ENCODE peak calls at places on chromosomes 1 and 21, in nine cellular contexts. K is AG04450; U is uterus; T is lower lobe of right lung; O is H7; L is naive thymus-derived CD4-positive, alpha-beta T cell; B is prostate gland; Z is astrocyte of the spinal cord; N is mammary epithelial cell. Q is an unnamed sample.
A peak's percentile ranks its signal among the peaks of the same experiment; 100 is the strongest.

GRCh38 chr1:43963006-43963405 is 6.8 kb upstream of the DPH2 start:
- DNase-seq in U (no peak), L (no peak), N (no peak), O (no peak), Z (no peak), T (peak; percentile 1), K (no peak), B (no peak), Q (no peak)

GRCh38 chr1:3553166-3553939 is 58.0 kb downstream of the MEGF6 start:
- DNase-seq in U (peak; percentile 78), T (no peak), O (no peak), Z (no peak), N (peak; percentile 81), K (no peak), L (no peak), B (peak; percentile 87), Q (no peak)

GRCh38 chr1:206586501-206587445 is 25.5 kb downstream of the EIF2D start:
- DNase-seq in L (no peak), U (no peak), N (peak; percentile 71), O (no peak), Z (no peak), K (no peak), T (no peak), B (peak; percentile 77), Q (no peak)

GRCh38 chr21:46255166-46255565 is 26.6 kb upstream of the LSS start:
- DNase-seq in U (no peak), K (no peak), L (no peak), Z (no peak), B (no peak), N (no peak), O (no peak), T (no peak), Q (no peak)

GRCh38 chr1:85495556-85495955 is 30.6 kb upstream of the DDAH1 start:
- DNase-seq in B (peak; percentile 86), O (no peak), L (no peak), N (peak; percentile 84), U (no peak), Z (peak; percentile 31), K (no peak), T (peak; percentile 65), Q (no peak)

GRCh38 chr1:42420911-42421585 is 34.8 kb downstream of the ZMYND12 start:
- DNase-seq in O (no peak), U (peak; percentile 86), Z (peak; percentile 90), T (no peak), L (no peak), K (peak; percentile 42), B (peak; percentile 59), N (peak; percentile 40), Q (peak; percentile 95)

GRCh38 chr1:244092293-244093264 is 41.5 kb downstream of the ZBTB18 start:
- DNase-seq in K (peak; percentile 33), N (no peak), O (no peak), L (no peak), Z (peak; percentile 66), B (no peak), U (no peak), T (no peak), Q (no peak)

GRCh38 chr1:21651214-21652042 is 17.7 kb downstream of the RAP1GAP start:
- DNase-seq in N (peak; percentile 25), O (peak; percentile 98), U (peak; percentile 33), Z (no peak), B (no peak), L (no peak), T (no peak), K (no peak), Q (no peak)

GRCh38 chr1:36390411-36390810 is 4.7 kb upstream of the STK40 start:
- DNase-seq in B (no peak), Z (no peak), U (no peak), T (no peak), O (no peak), L (no peak), N (no peak), K (no peak), Q (no peak)

GRCh38 chr1:229208481-229208880 is 62.4 kb upstream of the RAB4A start:
- DNase-seq in B (no peak), Z (no peak), K (no peak), N (no peak), T (no peak), O (no peak), L (no peak), U (no peak), Q (no peak)

GRCh38 chr1:18139198-18139981 is 31.8 kb downstream of the IGSF21 start:
- DNase-seq in Z (no peak), K (no peak), U (no peak), L (no peak), N (no peak), B (no peak), T (no peak), O (no peak), Q (no peak)

GRCh38 chr21:19440792-19441494 is 1037.4 kb upstream of the TMPRSS15 start:
- DNase-seq in B (no peak), K (no peak), Z (no peak), O (no peak), T (no peak), U (no peak), L (no peak), N (no peak), Q (no peak)

GRCh38 chr1:192559115-192560006 is 16.2 kb upstream of the RGS1 start:
- DNase-seq in N (peak; percentile 71), B (no peak), T (no peak), U (no peak), Z (peak; percentile 98), K (peak; percentile 79), L (no peak), O (no peak), Q (peak; percentile 92)

GRCh38 chr1:36882536-36883285 is 151.6 kb downstream of the GRIK3 start:
- DNase-seq in K (no peak), O (peak; percentile 13), L (no peak), N (no peak), U (no peak), T (no peak), B (peak; percentile 1), Z (no peak), Q (no peak)

DNA sequence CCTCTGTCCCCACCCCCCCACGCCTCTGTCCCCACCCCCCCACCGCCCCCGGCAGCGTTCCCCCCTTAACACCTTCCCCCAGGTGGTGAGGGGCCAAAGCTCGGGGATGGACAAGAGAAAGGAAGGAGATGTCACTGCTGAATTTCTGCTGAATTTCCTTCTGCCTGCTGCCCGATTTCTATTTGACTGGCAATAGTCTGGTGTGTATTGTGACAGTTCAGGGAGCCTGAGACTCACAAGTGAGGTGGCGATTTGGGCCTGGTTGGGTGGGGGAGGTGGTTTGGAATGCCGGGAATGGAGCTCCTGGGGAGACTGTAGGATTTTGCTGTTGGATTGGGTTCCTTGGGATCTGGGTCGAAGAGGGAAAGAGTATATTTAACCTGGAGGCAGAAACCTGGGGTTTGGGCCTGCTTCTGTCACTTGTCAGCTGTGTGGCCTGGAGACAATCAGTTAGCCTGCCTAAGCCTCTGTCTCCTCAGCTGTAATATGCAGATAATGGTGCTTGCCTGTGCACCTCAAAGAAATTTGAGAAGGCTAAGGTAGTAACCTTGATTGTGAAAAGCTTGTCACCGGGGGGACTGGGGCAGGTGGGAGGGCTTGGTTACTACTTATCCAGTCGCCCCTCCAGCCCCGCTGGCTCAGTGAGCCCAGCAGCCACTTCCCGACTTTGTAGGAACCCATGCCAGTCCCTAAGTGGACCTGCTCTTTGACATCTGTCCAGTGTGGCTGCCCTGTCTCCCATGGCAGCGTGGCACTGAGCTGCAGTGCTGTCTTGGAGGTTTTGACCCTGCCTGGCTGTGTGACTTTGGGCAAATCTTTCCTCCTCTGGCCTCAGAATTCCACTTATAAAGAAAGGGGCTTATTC is 7.7 kb upstream of the LMNA start:
- DNase-seq in T (no peak), Z (no peak), U (no peak), N (no peak), K (no peak), O (peak; percentile 89), B (no peak), L (no peak), Q (no peak)
- H3K4me3 ChIP-seq in T (peak overlapping the region; percentile 52), Z (no peak overlapping the region), U (peak overlapping the region; percentile 50), N (no peak overlapping the region), K (peak overlapping the region; percentile 11), O (peak overlapping the region; percentile 55), B (peak overlapping the region; percentile 30), L (peak overlapping the region; percentile 39), Q (peak overlapping the region; percentile 1)

DNA sequence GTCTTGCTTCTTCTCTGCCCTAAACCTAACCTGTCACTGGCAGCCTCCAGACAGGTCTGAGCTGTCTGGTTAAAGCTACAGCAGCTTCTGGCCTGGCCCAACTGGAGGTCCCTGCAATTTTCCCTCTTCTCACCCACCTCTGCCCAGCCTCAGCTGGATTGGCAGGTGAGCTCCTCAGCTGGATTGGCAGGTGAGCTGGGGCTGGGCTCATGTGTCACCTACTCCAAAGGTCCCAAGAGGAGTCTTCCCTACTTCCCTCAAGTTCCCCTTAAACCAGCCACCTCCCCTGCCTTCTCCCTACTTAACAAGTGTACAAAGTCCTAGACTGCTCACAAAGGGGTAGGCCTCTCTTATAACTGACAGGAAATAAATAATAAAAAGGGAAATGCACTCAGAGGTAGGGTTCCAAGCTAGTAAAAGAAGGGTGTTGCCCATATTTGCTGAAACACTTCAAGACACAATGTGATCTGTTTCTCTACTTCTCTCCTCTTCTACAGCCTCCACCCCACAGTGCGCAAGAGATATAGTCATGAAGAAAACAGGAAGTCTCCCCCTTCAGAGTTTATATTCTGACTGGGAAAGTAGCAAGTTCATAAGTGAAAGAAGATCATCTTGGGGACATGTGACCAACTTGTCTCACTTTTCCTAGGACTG is at the start of gene GPA33:
- DNase-seq in N (no peak), O (no peak), U (no peak), T (no peak), Z (no peak), B (no peak), L (no peak), K (no peak), Q (no peak)
- H3K4me3 ChIP-seq in N (no peak within 1 kb of the TSS), O (no peak within 1 kb of the TSS), U (no peak within 1 kb of the TSS), T (no peak within 1 kb of the TSS), Z (no peak within 1 kb of the TSS), B (no peak within 1 kb of the TSS), L (peak within 1 kb of the TSS; percentile 45), K (no peak within 1 kb of the TSS), Q (no peak within 1 kb of the TSS)

DNA sequence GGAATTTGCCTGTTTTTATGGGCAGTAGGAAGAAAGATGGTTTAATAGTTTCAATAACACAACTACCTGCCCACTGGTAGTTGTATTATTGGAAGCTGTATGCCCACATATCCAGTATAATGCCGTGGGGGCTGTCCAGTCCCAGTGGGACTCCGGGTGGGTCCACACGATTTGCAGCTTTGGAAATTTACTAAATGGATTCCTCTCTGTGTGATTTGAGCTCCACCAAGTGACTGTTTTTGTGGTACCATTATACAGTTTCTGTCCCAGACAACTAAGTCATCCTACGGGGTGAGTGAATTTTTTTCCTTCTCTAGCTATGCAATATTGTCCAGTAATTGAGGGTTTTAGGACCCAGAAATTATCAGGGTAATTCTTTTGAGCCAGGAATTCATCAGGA is 86.8 kb downstream of the PLA2G4A start:
- DNase-seq in K (no peak), B (no peak), U (no peak), T (no peak), O (no peak), N (no peak), Z (no peak), L (no peak), Q (no peak)
- H3K4me3 ChIP-seq in K (no peak overlapping the region), B (no peak overlapping the region), U (no peak overlapping the region), T (no peak overlapping the region), O (no peak overlapping the region), N (no peak overlapping the region), Z (no peak overlapping the region), L (no peak overlapping the region), Q (no peak overlapping the region)

DNA sequence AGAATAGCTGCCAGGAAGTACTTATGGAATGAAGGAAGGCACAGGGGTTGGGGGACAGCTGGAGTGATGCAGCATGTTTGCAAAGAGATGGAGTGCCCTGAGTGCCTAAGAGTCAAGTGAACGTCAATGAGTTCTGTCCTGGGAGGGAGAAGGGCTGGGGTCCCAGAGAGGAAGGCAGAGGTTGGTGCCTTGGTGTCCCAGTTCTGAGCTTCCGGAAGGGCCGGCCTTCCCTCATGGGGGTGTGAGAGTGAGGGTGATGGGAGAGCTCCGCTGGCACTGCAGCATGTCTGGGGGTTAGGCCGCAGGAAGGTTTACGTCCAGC is 17.6 kb downstream of the NES start:
- DNase-seq in O (no peak), N (no peak), B (no peak), U (no peak), L (no peak), Z (no peak), T (no peak), K (no peak), Q (no peak)
- H3K4me3 ChIP-seq in O (no peak overlapping the region), N (peak overlapping the region; percentile 22), B (no peak overlapping the region), U (no peak overlapping the region), L (no peak overlapping the region), Z (no peak overlapping the region), T (peak overlapping the region; percentile 23), K (no peak overlapping the region), Q (no peak overlapping the region)